ENCODE peak calls at places on chromosome 20, in four cellular contexts. One of them, this sample, is unnamed.

GRCh38 chr20:63958471-63958870 is 2.3 kb upstream of the UCKL1 start:
- DNase-seq in B cell: no peak
- DNase-seq in neural crest cell: no peak
- DNase-seq in NB4: no peak
- DNase-seq in this sample: no peak

GRCh38 chr20:34624628-34625027 is 52.3 kb downstream of the PIGU start:
- DNase-seq in B cell: no peak
- DNase-seq in neural crest cell: peak; percentile 33
- DNase-seq in NB4: no peak
- DNase-seq in this sample: no peak

GRCh38 chr20:49790077-49790798 is 22.4 kb upstream of the SLC9A8 start:
- DNase-seq in B cell: no peak
- DNase-seq in neural crest cell: no peak
- DNase-seq in NB4: peak; percentile 92
- DNase-seq in this sample: peak; percentile 91

GRCh38 chr20:58441723-58442122 is 52.7 kb downstream of the VAPB start:
- DNase-seq in B cell: no peak
- DNase-seq in NB4: no peak
- DNase-seq in neural crest cell: no peak
- DNase-seq in this sample: no peak

GRCh38 chr20:17225891-17226409 is 890 bp upstream of the PCSK2 start:
- DNase-seq in B cell: no peak
- DNase-seq in neural crest cell: peak; percentile 10
- DNase-seq in NB4: no peak
- DNase-seq in this sample: no peak

GRCh38 chr20:6053776-6054688 is at the start of gene LRRN4:
- DNase-seq in neural crest cell: no peak
- DNase-seq in B cell: no peak
- DNase-seq in NB4: no peak
- DNase-seq in this sample: no peak

GRCh38 chr20:36066777-36067176 is 87.8 kb upstream of the EPB41L1 start:
- DNase-seq in NB4: no peak
- DNase-seq in B cell: no peak
- DNase-seq in neural crest cell: no peak
- DNase-seq in this sample: no peak

GRCh38 chr20:8074931-8075330 is 55.4 kb upstream of the TMX4 start:
- DNase-seq in B cell: no peak
- DNase-seq in NB4: no peak
- DNase-seq in neural crest cell: no peak
- DNase-seq in this sample: no peak

GRCh38 chr20:43942661-43943285 is 28.1 kb downstream of the TOX2 start:
- DNase-seq in NB4: peak; percentile 90
- DNase-seq in neural crest cell: no peak
- DNase-seq in B cell: no peak
- DNase-seq in this sample: peak; percentile 69

GRCh38 chr20:46118481-46119020 is 437 bp downstream of the CD40 start:
- DNase-seq in neural crest cell: no peak
- DNase-seq in NB4: no peak
- DNase-seq in B cell: peak; percentile 72
- DNase-seq in this sample: no peak

GRCh38 chr20:33828912-33829560 is 17.9 kb downstream of the CHMP4B start:
- DNase-seq in neural crest cell: no peak
- DNase-seq in B cell: no peak
- DNase-seq in NB4: no peak
- DNase-seq in this sample: no peak

GRCh38 chr20:41049451-41049850 is 20.8 kb downstream of the TOP1 start:
- DNase-seq in NB4: no peak
- DNase-seq in B cell: no peak
- DNase-seq in neural crest cell: no peak
- DNase-seq in this sample: no peak

GRCh38 chr20:24916412-24916811 is 32.7 kb upstream of the CST7 start:
- DNase-seq in neural crest cell: no peak
- DNase-seq in B cell: no peak
- DNase-seq in NB4: no peak
- DNase-seq in this sample: no peak

GRCh38 chr20:3758566-3758965 is 9.0 kb downstream of the ADISSP start:
- DNase-seq in NB4: no peak
- DNase-seq in B cell: no peak
- DNase-seq in neural crest cell: no peak
- DNase-seq in this sample: no peak

GRCh38 chr20:23119456-23120216 is 33.5 kb upstream of the CD93 start:
- DNase-seq in neural crest cell: no peak
- DNase-seq in NB4: no peak
- DNase-seq in B cell: no peak
- DNase-seq in this sample: no peak

DNA sequence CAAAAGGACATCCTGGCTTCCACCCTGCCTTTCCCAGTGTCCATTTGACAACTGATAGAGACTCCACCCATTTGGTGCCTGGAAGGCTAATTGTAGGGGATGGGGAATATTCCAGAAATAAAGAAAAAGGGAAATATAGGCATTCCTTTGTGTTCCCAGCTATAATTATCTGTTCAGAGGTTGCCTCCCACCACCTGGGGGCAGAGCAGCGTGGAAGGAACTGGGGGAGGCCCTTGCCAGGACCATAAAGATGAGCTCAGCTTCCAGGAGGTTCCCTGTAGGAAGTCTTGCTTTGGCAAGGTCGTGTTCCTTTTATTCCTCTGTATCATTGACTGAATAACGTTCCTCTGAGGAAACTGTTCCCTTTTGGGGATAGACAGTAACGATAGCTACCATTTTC is 214.7 kb downstream of the TFAP2C start:
- DNase-seq in neural crest cell: no peak
- DNase-seq in NB4: no peak
- DNase-seq in B cell: no peak
- DNase-seq in this sample: no peak
- TF ChIP-seq CTCF in neural crest cell: peak; percentile 35
- TF ChIP-seq CTCF in NB4: no peak
- TF ChIP-seq CTCF in B cell: no peak
- TF ChIP-seq CTCF in this sample: no peak

DNA sequence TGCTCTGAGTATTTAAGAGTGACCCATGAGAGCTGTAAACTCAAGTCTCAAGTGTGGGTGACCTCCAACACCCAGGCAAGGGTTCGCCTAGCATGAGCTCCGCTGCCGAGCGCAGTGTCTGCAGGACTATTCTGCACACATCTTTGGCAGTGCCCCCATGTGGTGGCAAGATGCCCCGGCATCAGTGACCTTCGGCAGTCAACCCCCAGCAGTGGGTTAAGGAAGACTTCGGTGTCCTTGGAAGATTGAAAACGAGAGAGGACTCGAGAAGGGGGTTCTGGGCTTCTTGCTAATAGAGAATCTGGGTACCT is 43.1 kb downstream of the RBM38 start:
- DNase-seq in neural crest cell: no peak
- DNase-seq in B cell: no peak
- DNase-seq in NB4: peak; percentile 62
- DNase-seq in this sample: no peak
- TF ChIP-seq CTCF in neural crest cell: no peak
- TF ChIP-seq CTCF in B cell: peak; percentile 21
- TF ChIP-seq CTCF in NB4: peak; percentile 47
- TF ChIP-seq CTCF in this sample: no peak

DNA sequence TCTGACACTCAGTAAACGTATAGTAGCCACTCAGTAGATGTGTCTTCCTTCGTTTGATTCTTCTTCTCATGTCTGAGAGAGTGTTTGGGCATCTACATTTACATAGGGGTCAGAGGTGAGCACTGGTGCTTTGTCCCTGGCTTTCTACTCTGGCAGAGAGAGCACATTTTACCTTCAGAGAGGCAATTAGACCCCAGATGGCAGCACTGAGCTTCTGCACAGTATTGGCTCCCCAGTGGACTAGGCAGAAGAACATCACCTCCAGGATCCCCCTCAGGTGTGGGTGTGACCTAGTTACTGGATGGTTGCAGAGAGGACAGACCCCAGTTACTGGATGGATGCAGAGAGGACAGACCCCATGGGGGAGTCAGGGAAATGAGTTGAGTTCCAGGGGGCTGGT is 327.2 kb downstream of the DHX35 start:
- DNase-seq in B cell: no peak
- DNase-seq in NB4: peak; percentile 15
- DNase-seq in neural crest cell: no peak
- DNase-seq in this sample: no peak
- TF ChIP-seq CTCF in B cell: peak; percentile 46
- TF ChIP-seq CTCF in NB4: peak; percentile 43
- TF ChIP-seq CTCF in neural crest cell: peak; percentile 45
- TF ChIP-seq CTCF in this sample: peak; percentile 6

GRCh38 chr20:32667030-32667429 is 6.7 kb downstream of the C20orf203 start:
- DNase-seq in B cell: no peak
- DNase-seq in NB4: peak; percentile 6
- DNase-seq in neural crest cell: no peak
- DNase-seq in this sample: no peak

GRCh38 chr20:32660661-32661060 is 13.1 kb downstream of the C20orf203 start:
- DNase-seq in neural crest cell: no peak
- DNase-seq in NB4: no peak
- DNase-seq in B cell: no peak
- DNase-seq in this sample: no peak

GRCh38 chr20:32664352-32665159 is 9.2 kb downstream of the C20orf203 start:
- DNase-seq in NB4: peak; percentile 74
- DNase-seq in B cell: no peak
- DNase-seq in neural crest cell: no peak
- DNase-seq in this sample: no peak

GRCh38 chr20:32663704-32664351 is 9.9 kb downstream of the C20orf203 start:
- DNase-seq in neural crest cell: no peak
- DNase-seq in B cell: no peak
- DNase-seq in NB4: no peak
- DNase-seq in this sample: no peak

GRCh38 chr20:32661820-32662528 is 11.8 kb downstream of the C20orf203 start:
- DNase-seq in NB4: no peak
- DNase-seq in neural crest cell: no peak
- DNase-seq in B cell: no peak
- DNase-seq in this sample: no peak
- TF ChIP-seq CTCF in NB4: peak; percentile 22
- TF ChIP-seq CTCF in neural crest cell: no peak
- TF ChIP-seq CTCF in B cell: no peak
- TF ChIP-seq CTCF in this sample: no peak

DNA sequence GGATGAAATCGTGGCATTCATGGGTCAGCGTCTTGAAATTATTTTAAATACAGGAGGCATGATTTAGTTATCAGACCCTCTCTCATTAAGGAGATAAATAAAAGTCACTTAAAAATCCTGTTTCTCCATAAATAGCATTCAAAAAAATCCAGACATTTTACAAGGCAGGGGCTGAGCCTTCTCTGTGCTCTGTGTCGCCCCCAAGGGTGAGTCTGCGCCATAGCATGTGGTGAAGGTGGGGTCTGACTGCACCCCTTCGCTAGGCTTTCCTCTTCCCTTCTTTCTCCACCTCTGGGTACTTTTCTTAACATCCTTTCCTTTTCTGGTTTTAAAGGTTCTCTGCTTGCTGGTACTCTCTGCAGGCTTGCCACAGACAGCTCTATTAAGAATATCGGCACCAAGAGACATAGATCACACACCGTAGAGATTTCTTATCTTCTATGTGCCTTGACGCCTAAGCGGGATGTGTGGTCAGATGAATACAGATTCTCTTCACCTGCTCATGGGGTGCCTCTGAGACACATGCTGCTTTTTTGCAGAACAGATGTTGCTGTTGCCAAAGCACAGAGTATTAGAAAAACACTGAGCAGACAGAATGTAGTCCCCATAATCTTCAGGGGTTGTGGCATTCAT is 20.1 kb upstream of the FAM209A start:
- DNase-seq in B cell: no peak
- DNase-seq in neural crest cell: peak; percentile 6
- DNase-seq in NB4: peak; percentile 23
- DNase-seq in this sample: no peak
- TF ChIP-seq CTCF in B cell: peak; percentile 60
- TF ChIP-seq CTCF in neural crest cell: peak; percentile 60
- TF ChIP-seq CTCF in NB4: peak; percentile 66
- TF ChIP-seq CTCF in this sample: peak; percentile 28

DNA sequence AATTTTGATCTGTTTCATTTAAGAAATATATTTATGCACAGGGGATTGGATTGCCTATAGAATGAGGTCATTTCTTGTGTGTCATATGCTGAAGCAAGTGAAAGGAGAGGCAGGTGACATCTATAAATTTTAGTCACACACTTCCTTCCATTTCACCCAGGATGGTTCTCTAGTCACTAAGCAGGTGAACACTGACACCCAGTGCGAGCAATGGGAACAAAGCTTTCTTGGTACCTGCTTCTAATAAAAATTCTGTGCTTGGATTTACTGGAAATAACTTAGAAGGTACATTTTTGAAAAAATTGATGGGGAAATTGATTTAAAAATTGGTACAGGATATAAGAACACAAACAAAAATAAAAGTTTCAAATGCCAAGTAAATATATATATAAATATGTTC is 66.9 kb upstream of the MC3R start:
- DNase-seq in NB4: no peak
- DNase-seq in B cell: no peak
- DNase-seq in neural crest cell: no peak
- DNase-seq in this sample: no peak
- TF ChIP-seq CTCF in NB4: no peak
- TF ChIP-seq CTCF in B cell: no peak
- TF ChIP-seq CTCF in neural crest cell: no peak
- TF ChIP-seq CTCF in this sample: no peak

GRCh38 chr20:61480158-61480825 is 228.2 kb downstream of the CDH4 start:
- DNase-seq in NB4: no peak
- DNase-seq in B cell: no peak
- DNase-seq in neural crest cell: no peak
- DNase-seq in this sample: no peak
- TF ChIP-seq CTCF in NB4: no peak
- TF ChIP-seq CTCF in B cell: no peak
- TF ChIP-seq CTCF in neural crest cell: no peak
- TF ChIP-seq CTCF in this sample: no peak